ENCODE peak calls at places on chromosomes 4 and X, in eight cellular contexts. One of them, this sample, is unnamed.

GRCh38 chr4:91128519-91128918 is 1001.3 kb downstream of the CCSER1 start:
- DNase-seq in mucosa of descending colon: no peak
- DNase-seq in coronary artery: no peak
- DNase-seq in endothelial cell: no peak
- DNase-seq in NB4: no peak
- DNase-seq in IMR-90: no peak
- DNase-seq in cardiac muscle cell: no peak
- DNase-seq in lower lobe of right lung: no peak
- DNase-seq in this sample: no peak

GRCh38 chr4:6423575-6423974 is 48.8 kb downstream of the PPP2R2C start:
- DNase-seq in endothelial cell: no peak
- DNase-seq in mucosa of descending colon: no peak
- DNase-seq in cardiac muscle cell: no peak
- DNase-seq in lower lobe of right lung: no peak
- DNase-seq in NB4: peak
- DNase-seq in coronary artery: no peak
- DNase-seq in IMR-90: no peak
- DNase-seq in this sample: peak

GRCh38 chrX:24298191-24298590 is 15.7 kb downstream of the SUPT20HL2 start:
- DNase-seq in cardiac muscle cell: peak
- DNase-seq in IMR-90: peak
- DNase-seq in NB4: no peak
- DNase-seq in endothelial cell: peak
- DNase-seq in mucosa of descending colon: no peak
- DNase-seq in coronary artery: no peak
- DNase-seq in lower lobe of right lung: no peak
- DNase-seq in this sample: no peak

GRCh38 chr4:80202784-80203553 is 5.7 kb downstream of the PRDM8 start:
- DNase-seq in coronary artery: no peak
- DNase-seq in lower lobe of right lung: peak
- DNase-seq in cardiac muscle cell: peak
- DNase-seq in IMR-90: peak
- DNase-seq in endothelial cell: peak
- DNase-seq in NB4: peak
- DNase-seq in mucosa of descending colon: peak
- DNase-seq in this sample: peak

GRCh38 chr4:142881331-142881730 is 35.2 kb upstream of the INPP4B start:
- DNase-seq in cardiac muscle cell: no peak
- DNase-seq in coronary artery: no peak
- DNase-seq in lower lobe of right lung: no peak
- DNase-seq in endothelial cell: no peak
- DNase-seq in NB4: no peak
- DNase-seq in mucosa of descending colon: no peak
- DNase-seq in IMR-90: no peak
- DNase-seq in this sample: no peak

GRCh38 chrX:111322231-111322855 is 52.1 kb upstream of the CAPN6 start:
- DNase-seq in mucosa of descending colon: no peak
- DNase-seq in IMR-90: no peak
- DNase-seq in cardiac muscle cell: no peak
- DNase-seq in NB4: peak
- DNase-seq in endothelial cell: no peak
- DNase-seq in coronary artery: no peak
- DNase-seq in lower lobe of right lung: no peak
- DNase-seq in this sample: no peak

GRCh38 chr4:70405765-70406164 is 8.0 kb downstream of the OPRPN start:
- DNase-seq in mucosa of descending colon: no peak
- DNase-seq in NB4: no peak
- DNase-seq in IMR-90: no peak
- DNase-seq in coronary artery: no peak
- DNase-seq in lower lobe of right lung: no peak
- DNase-seq in endothelial cell: no peak
- DNase-seq in cardiac muscle cell: no peak
- DNase-seq in this sample: no peak

GRCh38 chr4:92252846-92253245 is 50.9 kb upstream of the GRID2 start:
- DNase-seq in NB4: no peak
- DNase-seq in IMR-90: no peak
- DNase-seq in endothelial cell: no peak
- DNase-seq in lower lobe of right lung: no peak
- DNase-seq in cardiac muscle cell: no peak
- DNase-seq in coronary artery: no peak
- DNase-seq in mucosa of descending colon: no peak
- DNase-seq in this sample: no peak

GRCh38 chrX:138191998-138192397 is 519.5 kb downstream of the FGF13 start:
- DNase-seq in cardiac muscle cell: peak
- DNase-seq in IMR-90: peak
- DNase-seq in lower lobe of right lung: no peak
- DNase-seq in endothelial cell: peak
- DNase-seq in NB4: peak
- DNase-seq in coronary artery: no peak
- DNase-seq in mucosa of descending colon: no peak
- DNase-seq in this sample: peak
- TF ChIP-seq CTCF in cardiac muscle cell: no peak
- TF ChIP-seq CTCF in IMR-90: peak
- TF ChIP-seq CTCF in lower lobe of right lung: no peak
- TF ChIP-seq CTCF in endothelial cell: no peak
- TF ChIP-seq CTCF in NB4: peak
- TF ChIP-seq CTCF in coronary artery: no peak
- TF ChIP-seq CTCF in mucosa of descending colon: no peak
- TF ChIP-seq CTCF in this sample: peak

DNA sequence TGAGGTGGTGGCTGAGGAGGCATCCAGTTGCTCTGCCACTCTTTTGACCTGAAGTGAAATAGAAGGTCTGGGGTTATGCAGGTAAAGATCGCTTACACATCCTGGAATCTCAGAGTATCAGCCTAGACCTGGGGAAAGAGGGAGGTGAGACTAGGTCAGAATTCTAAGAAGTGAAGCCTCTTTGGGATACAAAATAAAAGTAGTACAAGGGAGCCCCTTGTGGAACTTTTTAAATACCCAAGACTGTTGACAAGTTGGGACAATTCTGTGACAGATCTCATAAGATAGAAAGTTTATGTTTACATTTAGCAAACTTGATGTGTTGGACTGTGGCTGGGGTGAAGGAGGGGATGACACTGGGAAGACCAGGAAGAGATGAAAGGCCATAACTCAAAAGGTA is 263.2 kb downstream of the SPRY1 start:
- DNase-seq in endothelial cell: no peak
- DNase-seq in lower lobe of right lung: no peak
- DNase-seq in NB4: peak
- DNase-seq in coronary artery: no peak
- DNase-seq in cardiac muscle cell: peak
- DNase-seq in IMR-90: no peak
- DNase-seq in mucosa of descending colon: no peak
- DNase-seq in this sample: no peak
- TF ChIP-seq CTCF in endothelial cell: no peak
- TF ChIP-seq CTCF in lower lobe of right lung: peak
- TF ChIP-seq CTCF in NB4: peak
- TF ChIP-seq CTCF in coronary artery: no peak
- TF ChIP-seq CTCF in cardiac muscle cell: no peak
- TF ChIP-seq CTCF in IMR-90: peak
- TF ChIP-seq CTCF in mucosa of descending colon: no peak
- TF ChIP-seq CTCF in this sample: peak

GRCh38 chr4:76420311-76420710 is 630 bp downstream of the CCDC158 start:
- DNase-seq in mucosa of descending colon: no peak
- DNase-seq in endothelial cell: no peak
- DNase-seq in cardiac muscle cell: no peak
- DNase-seq in NB4: no peak
- DNase-seq in coronary artery: no peak
- DNase-seq in IMR-90: no peak
- DNase-seq in lower lobe of right lung: no peak
- DNase-seq in this sample: no peak

GRCh38 chr4:76430519-76431388 is 4.3 kb upstream of the SHROOM3 start:
- DNase-seq in cardiac muscle cell: peak
- DNase-seq in lower lobe of right lung: no peak
- DNase-seq in IMR-90: peak
- DNase-seq in NB4: peak
- DNase-seq in coronary artery: no peak
- DNase-seq in endothelial cell: no peak
- DNase-seq in mucosa of descending colon: no peak
- DNase-seq in this sample: peak

GRCh38 chr4:76420901-76421581 is at the start of gene CCDC158:
- DNase-seq in cardiac muscle cell: no peak
- DNase-seq in mucosa of descending colon: no peak
- DNase-seq in NB4: no peak
- DNase-seq in IMR-90: no peak
- DNase-seq in endothelial cell: no peak
- DNase-seq in lower lobe of right lung: no peak
- DNase-seq in coronary artery: no peak
- DNase-seq in this sample: peak

GRCh38 chr4:76429636-76430035 is 5.4 kb upstream of the SHROOM3 start:
- DNase-seq in coronary artery: no peak
- DNase-seq in NB4: peak
- DNase-seq in endothelial cell: no peak
- DNase-seq in mucosa of descending colon: no peak
- DNase-seq in lower lobe of right lung: no peak
- DNase-seq in IMR-90: no peak
- DNase-seq in cardiac muscle cell: no peak
- DNase-seq in this sample: no peak

DNA sequence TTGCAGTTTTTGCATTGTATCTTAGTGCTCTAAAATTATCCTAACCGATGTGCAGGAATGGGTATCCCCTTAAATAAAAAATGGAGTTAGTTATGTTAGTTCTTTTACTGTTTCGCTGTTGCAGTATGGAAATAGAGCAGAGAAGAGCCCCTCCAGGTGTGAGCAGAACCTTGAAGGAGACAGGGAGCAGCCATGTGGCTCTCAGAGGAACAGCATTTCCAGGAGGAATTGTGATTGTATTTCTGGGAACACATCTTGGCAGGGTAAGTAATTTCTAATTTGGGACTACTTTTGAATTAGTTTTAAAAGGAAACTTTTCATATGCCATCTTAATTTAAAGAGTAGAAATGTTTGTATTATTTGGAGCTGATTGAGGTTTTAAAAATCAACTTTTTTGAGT is 5.3 kb upstream of the CCDC158 start:
- DNase-seq in endothelial cell: no peak
- DNase-seq in cardiac muscle cell: no peak
- DNase-seq in lower lobe of right lung: no peak
- DNase-seq in mucosa of descending colon: no peak
- DNase-seq in NB4: no peak
- DNase-seq in coronary artery: no peak
- DNase-seq in IMR-90: no peak
- DNase-seq in this sample: no peak
- TF ChIP-seq CTCF in endothelial cell: no peak
- TF ChIP-seq CTCF in cardiac muscle cell: peak
- TF ChIP-seq CTCF in lower lobe of right lung: no peak
- TF ChIP-seq CTCF in mucosa of descending colon: no peak
- TF ChIP-seq CTCF in NB4: no peak
- TF ChIP-seq CTCF in coronary artery: no peak
- TF ChIP-seq CTCF in IMR-90: peak
- TF ChIP-seq CTCF in this sample: peak

GRCh38 chr4:133137571-133137970 is 11.5 kb upstream of the PCDH10 start:
- DNase-seq in cardiac muscle cell: no peak
- DNase-seq in endothelial cell: no peak
- DNase-seq in coronary artery: no peak
- DNase-seq in IMR-90: no peak
- DNase-seq in mucosa of descending colon: no peak
- DNase-seq in lower lobe of right lung: no peak
- DNase-seq in NB4: no peak
- DNase-seq in this sample: no peak
- TF ChIP-seq CTCF in cardiac muscle cell: no peak
- TF ChIP-seq CTCF in endothelial cell: no peak
- TF ChIP-seq CTCF in coronary artery: no peak
- TF ChIP-seq CTCF in IMR-90: no peak
- TF ChIP-seq CTCF in mucosa of descending colon: no peak
- TF ChIP-seq CTCF in lower lobe of right lung: no peak
- TF ChIP-seq CTCF in NB4: no peak
- TF ChIP-seq CTCF in this sample: no peak

DNA sequence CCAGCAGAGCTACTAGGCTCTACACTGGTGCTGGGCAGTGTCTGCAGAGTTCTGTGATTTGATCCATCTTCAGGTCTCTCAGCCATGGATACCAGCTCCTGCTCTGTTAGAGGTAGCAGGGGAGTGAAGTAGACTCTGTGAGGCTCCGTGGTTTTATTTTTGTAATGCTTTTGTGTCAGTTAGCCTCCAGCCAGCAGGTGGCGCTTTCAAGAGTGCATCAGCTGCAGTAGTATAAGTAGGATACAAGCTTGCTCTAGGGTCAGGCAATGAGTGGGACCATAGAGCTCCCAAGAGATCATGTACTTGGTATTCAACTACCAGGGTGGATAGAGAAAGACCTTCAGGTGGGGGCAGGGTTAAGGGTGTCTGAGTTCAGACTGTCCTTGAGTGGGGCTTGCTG is 362.5 kb upstream of the TRAM1L1 start:
- DNase-seq in NB4: peak
- DNase-seq in cardiac muscle cell: no peak
- DNase-seq in endothelial cell: peak
- DNase-seq in lower lobe of right lung: no peak
- DNase-seq in mucosa of descending colon: no peak
- DNase-seq in coronary artery: no peak
- DNase-seq in IMR-90: no peak
- DNase-seq in this sample: no peak
- TF ChIP-seq CTCF in NB4: peak
- TF ChIP-seq CTCF in cardiac muscle cell: no peak
- TF ChIP-seq CTCF in endothelial cell: peak
- TF ChIP-seq CTCF in lower lobe of right lung: no peak
- TF ChIP-seq CTCF in mucosa of descending colon: no peak
- TF ChIP-seq CTCF in coronary artery: no peak
- TF ChIP-seq CTCF in IMR-90: no peak
- TF ChIP-seq CTCF in this sample: peak

GRCh38 chr4:26308573-26308972 is 12.2 kb upstream of the RBPJ start:
- DNase-seq in cardiac muscle cell: no peak
- DNase-seq in lower lobe of right lung: no peak
- DNase-seq in mucosa of descending colon: no peak
- DNase-seq in IMR-90: no peak
- DNase-seq in coronary artery: no peak
- DNase-seq in NB4: no peak
- DNase-seq in endothelial cell: no peak
- DNase-seq in this sample: no peak
- TF ChIP-seq CTCF in cardiac muscle cell: no peak
- TF ChIP-seq CTCF in lower lobe of right lung: no peak
- TF ChIP-seq CTCF in mucosa of descending colon: no peak
- TF ChIP-seq CTCF in IMR-90: no peak
- TF ChIP-seq CTCF in coronary artery: no peak
- TF ChIP-seq CTCF in NB4: no peak
- TF ChIP-seq CTCF in endothelial cell: no peak
- TF ChIP-seq CTCF in this sample: no peak

DNA sequence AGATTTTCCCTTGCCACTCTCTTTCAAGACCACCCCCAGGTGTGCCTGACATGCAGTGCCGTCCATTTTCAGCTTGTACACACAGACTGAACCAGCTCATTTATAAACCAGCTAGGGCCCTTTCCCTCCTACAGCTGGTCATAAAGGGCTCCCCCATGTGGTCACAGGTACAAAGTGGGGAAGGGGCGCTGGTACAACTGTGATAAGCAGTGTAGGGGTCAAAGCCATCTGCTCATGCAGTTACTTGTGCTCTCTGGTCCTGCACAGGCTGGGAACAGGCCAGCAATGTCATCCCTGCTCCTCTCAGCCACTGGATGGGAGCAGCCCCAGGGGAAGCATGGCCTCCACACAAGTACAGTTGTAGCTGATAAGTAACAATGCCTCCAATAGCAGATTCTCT is 20.6 kb downstream of the GABRQ start:
- DNase-seq in endothelial cell: peak
- DNase-seq in mucosa of descending colon: no peak
- DNase-seq in cardiac muscle cell: peak
- DNase-seq in coronary artery: peak
- DNase-seq in NB4: peak
- DNase-seq in lower lobe of right lung: no peak
- DNase-seq in IMR-90: no peak
- DNase-seq in this sample: no peak
- TF ChIP-seq CTCF in endothelial cell: no peak
- TF ChIP-seq CTCF in mucosa of descending colon: no peak
- TF ChIP-seq CTCF in cardiac muscle cell: no peak
- TF ChIP-seq CTCF in coronary artery: no peak
- TF ChIP-seq CTCF in NB4: peak
- TF ChIP-seq CTCF in lower lobe of right lung: no peak
- TF ChIP-seq CTCF in IMR-90: no peak
- TF ChIP-seq CTCF in this sample: no peak

GRCh38 chrX:120452131-120452530 is 17.0 kb downstream of the LAMP2 start:
- DNase-seq in NB4: peak
- DNase-seq in endothelial cell: no peak
- DNase-seq in mucosa of descending colon: no peak
- DNase-seq in coronary artery: no peak
- DNase-seq in IMR-90: peak
- DNase-seq in cardiac muscle cell: peak
- DNase-seq in lower lobe of right lung: no peak
- DNase-seq in this sample: no peak
- TF ChIP-seq CTCF in NB4: peak
- TF ChIP-seq CTCF in endothelial cell: no peak
- TF ChIP-seq CTCF in mucosa of descending colon: no peak
- TF ChIP-seq CTCF in coronary artery: no peak
- TF ChIP-seq CTCF in IMR-90: peak
- TF ChIP-seq CTCF in cardiac muscle cell: peak
- TF ChIP-seq CTCF in lower lobe of right lung: no peak
- TF ChIP-seq CTCF in this sample: peak